ENCODE peak calls at places on chromosomes 13 and 19, in six cellular contexts. H is IMR-90; M is ovary; D is CD4-positive, CD25-positive, alpha-beta regulatory T cell; Z is SK-N-SH; F is CD8-positive, alpha-beta memory T cell. P is an unnamed sample. For H3K36me3, the result is how much of the 10 kb centered on the place peaks cover.

GRCh38 chr13:110415669-110416068 is 108.6 kb downstream of the COL4A2 start:
- DNase-seq in H (peak), M (no peak), D (no peak), Z (no peak), F (no peak), P (no peak)

GRCh38 chr19:7916137-7916907 is 1.7 kb downstream of the TGFBR3L start:
- DNase-seq in H (no peak), M (peak), D (peak), Z (peak), F (peak), P (no peak)

GRCh38 chr13:20873348-20873747 is 29.2 kb downstream of the XPO4 start:
- DNase-seq in H (peak), M (no peak), D (no peak), Z (no peak), F (no peak), P (peak)

GRCh38 chr13:98842074-98842473 is 89.6 kb upstream of the SLC15A1 start:
- DNase-seq in H (no peak), M (no peak), D (no peak), Z (no peak), F (no peak), P (no peak)

GRCh38 chr19:9673912-9674668 is 810 bp downstream of the ZNF562 start:
- DNase-seq in H (peak), M (no peak), D (peak), Z (no peak), F (peak), P (no peak)

GRCh38 chr13:53198699-53199098 is 170.1 kb downstream of the OLFM4 start:
- DNase-seq in H (no peak), M (no peak), D (no peak), Z (no peak), F (no peak), P (no peak)

GRCh38 chr19:55451522-55452380 is 8.7 kb upstream of the SHISA7 start:
- DNase-seq in H (no peak), M (no peak), D (no peak), Z (peak), F (peak), P (no peak)

GRCh38 chr19:16773259-16773658 is 53.6 kb downstream of the NWD1 start:
- DNase-seq in H (no peak), M (no peak), D (no peak), Z (no peak), F (no peak), P (no peak)

GRCh38 chr13:64934569-64935362 is 2295.4 kb downstream of the PCDH9 start:
- DNase-seq in H (no peak), M (no peak), D (no peak), Z (no peak), F (no peak), P (no peak)

GRCh38 chr19:22604571-22605274 is 29.4 kb upstream of the ZNF492 start:
- DNase-seq in H (no peak), M (no peak), D (no peak), Z (no peak), F (no peak), P (no peak)

GRCh38 chr13:28558126-28558525 is 63.2 kb upstream of the FLT1 start:
- DNase-seq in H (peak), M (no peak), D (no peak), Z (no peak), F (no peak), P (no peak)

GRCh38 chr19:6423499-6424189 is 967 bp downstream of the KHSRP start:
- DNase-seq in H (peak), M (peak), D (peak), Z (peak), F (peak), P (peak)

GRCh38 chr19:4089400-4089908 is 22.8 kb upstream of the ZBTB7A start:
- DNase-seq in H (no peak), M (no peak), D (peak), Z (no peak), F (peak), P (no peak)

GRCh38 chr13:105627270-105627669 is 908.2 kb downstream of the EFNB2 start:
- DNase-seq in H (no peak), M (no peak), D (no peak), Z (no peak), F (no peak), P (no peak)

GRCh38 chr13:101399365-101399764 is 16.9 kb downstream of the NALCN start:
- DNase-seq in H (peak), M (no peak), D (no peak), Z (no peak), F (no peak), P (no peak)

GRCh38 chr19:17441241-17442135 is 7.0 kb downstream of the TMEM221 start:
- DNase-seq in H (no peak), M (no peak), D (peak), Z (peak), F (peak), P (peak)

GRCh38 chr13:49253310-49253709 is 5.6 kb downstream of the CDADC1 start:
- DNase-seq in H (no peak), M (no peak), D (peak), Z (no peak), F (no peak), P (no peak)

DNA sequence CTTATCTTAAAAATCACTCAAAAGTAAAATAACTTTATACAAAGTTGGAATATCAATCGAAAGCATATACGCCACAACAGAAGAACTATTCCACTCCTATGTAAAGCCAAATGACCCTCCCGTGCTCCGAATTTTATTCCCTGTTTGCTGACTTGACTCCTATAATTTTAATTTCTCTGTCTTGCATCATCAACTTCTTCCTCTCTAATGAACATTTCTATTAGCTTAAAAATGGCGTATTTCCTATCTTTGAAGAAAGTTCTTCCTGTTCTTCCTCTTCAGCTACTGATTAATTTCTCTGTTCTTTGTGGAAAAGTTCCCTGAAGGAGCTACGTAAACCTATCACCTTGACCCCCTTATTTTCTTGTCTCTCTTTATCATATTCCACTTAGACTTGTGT is 389.3 kb downstream of the LMO7 start:
- DNase-seq in H (no peak), M (no peak), D (no peak), Z (no peak), F (no peak), P (no peak)
- H3K4me3 ChIP-seq in H (no peak), M (no peak), D (no peak), Z (no peak), F (no peak), P (no peak)

GRCh38 chr19:18999896-19000620 is 33.3 kb downstream of the SUGP2 start:
- DNase-seq in H (peak), M (no peak), D (no peak), Z (peak), F (no peak), P (no peak)
- H3K36me3 ChIP-seq in H (half or more), M (under half), D (under half), Z (half or more), F (under half), P (half or more)

GRCh38 chr13:71758823-71759222 is 108.2 kb downstream of the DACH1 start:
- DNase-seq in H (no peak), M (no peak), D (no peak), Z (peak), F (no peak), P (peak)
- H3K4me3 ChIP-seq in H (no peak), M (no peak), D (no peak), Z (no peak), F (no peak), P (no peak)

GRCh38 chr13:46861959-46862358 is 34.9 kb downstream of the HTR2A start:
- DNase-seq in H (no peak), M (no peak), D (no peak), Z (no peak), F (no peak), P (no peak)
- H3K36me3 ChIP-seq in H (under half), M (under half), D (under half), Z (under half), F (under half), P (under half)

DNA sequence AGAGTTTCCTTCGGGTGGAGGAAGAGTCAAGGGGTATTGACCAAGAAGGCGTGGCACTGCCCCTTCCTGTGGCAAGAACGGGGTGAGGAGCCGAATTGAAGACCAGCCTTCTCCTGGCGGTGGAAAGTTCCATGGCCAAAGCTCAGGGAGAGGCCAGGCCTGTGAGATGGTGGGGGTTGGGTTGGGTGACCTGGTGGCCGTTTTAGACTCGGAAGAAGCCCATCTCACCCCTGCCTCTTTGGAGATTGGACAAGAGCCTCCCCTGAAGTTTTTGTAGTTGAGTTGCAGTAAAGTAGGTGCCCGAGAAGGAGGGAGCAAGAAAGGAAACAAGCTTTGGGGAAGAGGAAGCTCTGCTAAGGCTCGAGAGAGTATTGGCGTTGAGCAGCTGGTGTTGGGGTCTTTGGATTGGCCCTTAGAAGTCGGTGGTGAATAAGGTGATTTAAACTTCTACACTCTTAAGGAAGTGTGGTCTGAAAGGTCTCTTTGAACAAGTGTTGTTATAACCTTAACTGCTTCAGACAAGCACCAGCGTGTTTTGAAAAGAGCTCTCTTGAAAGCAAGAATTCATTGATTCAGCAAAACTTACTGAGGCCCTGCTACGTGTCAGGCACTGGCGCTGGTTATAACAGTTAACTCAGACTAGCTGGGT is 964 bp downstream of the SPINT2 start:
- DNase-seq in H (no peak), M (no peak), D (peak), Z (no peak), F (peak), P (no peak)
- H3K4me3 ChIP-seq in H (no peak), M (peak), D (peak), Z (no peak), F (peak), P (peak)